ENCODE peak calls at places on chromosome 16, in four cellular contexts. One of them, this sample, is unnamed. For H3K4me1, the result is how much of the 10 kb centered on the place peaks cover.

GRCh38 chr16:54473201-54473993 is 186.8 kb upstream of the IRX3 start:
- DNase-seq in pancreas: no peak
- DNase-seq in mucosa of descending colon: peak
- DNase-seq in effector memory CD4-positive, alpha-beta T cell: no peak
- DNase-seq in this sample: no peak

GRCh38 chr16:1181715-1182671 is 29.1 kb downstream of the CACNA1H start:
- DNase-seq in pancreas: peak
- DNase-seq in mucosa of descending colon: peak
- DNase-seq in effector memory CD4-positive, alpha-beta T cell: no peak
- DNase-seq in this sample: no peak

GRCh38 chr16:66845791-66846221 is 1.6 kb downstream of the CA7 start:
- DNase-seq in pancreas: peak
- DNase-seq in mucosa of descending colon: no peak
- DNase-seq in effector memory CD4-positive, alpha-beta T cell: no peak
- DNase-seq in this sample: no peak

GRCh38 chr16:57089406-57089805 is 3.0 kb upstream of the CPNE2 start:
- DNase-seq in pancreas: no peak
- DNase-seq in mucosa of descending colon: no peak
- DNase-seq in effector memory CD4-positive, alpha-beta T cell: no peak
- DNase-seq in this sample: no peak

GRCh38 chr16:49150341-49150740 is 131.3 kb downstream of the CBLN1 start:
- DNase-seq in pancreas: no peak
- DNase-seq in mucosa of descending colon: no peak
- DNase-seq in effector memory CD4-positive, alpha-beta T cell: no peak
- DNase-seq in this sample: no peak

GRCh38 chr16:63289834-63290460 is 1253.7 kb upstream of the CDH8 start:
- DNase-seq in pancreas: peak
- DNase-seq in mucosa of descending colon: peak
- DNase-seq in effector memory CD4-positive, alpha-beta T cell: no peak
- DNase-seq in this sample: peak

GRCh38 chr16:54076006-54076504 is 210.5 kb downstream of the IRX3 start:
- DNase-seq in pancreas: no peak
- DNase-seq in mucosa of descending colon: no peak
- DNase-seq in effector memory CD4-positive, alpha-beta T cell: no peak
- DNase-seq in this sample: no peak

GRCh38 chr16:85683363-85683762 is 5.4 kb downstream of the GINS2 start:
- DNase-seq in pancreas: no peak
- DNase-seq in mucosa of descending colon: no peak
- DNase-seq in effector memory CD4-positive, alpha-beta T cell: no peak
- DNase-seq in this sample: no peak

GRCh38 chr16:1102333-1102700 is 6.3 kb upstream of the C1QTNF8 start:
- DNase-seq in pancreas: no peak
- DNase-seq in mucosa of descending colon: no peak
- DNase-seq in effector memory CD4-positive, alpha-beta T cell: no peak
- DNase-seq in this sample: no peak

GRCh38 chr16:75921281-75921680 is 195.0 kb upstream of the CPHXL start:
- DNase-seq in pancreas: no peak
- DNase-seq in mucosa of descending colon: no peak
- DNase-seq in effector memory CD4-positive, alpha-beta T cell: no peak
- DNase-seq in this sample: peak

GRCh38 chr16:24721830-24722238 is 7.6 kb upstream of the TNRC6A start:
- DNase-seq in pancreas: no peak
- DNase-seq in mucosa of descending colon: no peak
- DNase-seq in effector memory CD4-positive, alpha-beta T cell: peak
- DNase-seq in this sample: no peak

GRCh38 chr16:24728891-24729242 is 584 bp upstream of the TNRC6A start:
- DNase-seq in pancreas: no peak
- DNase-seq in mucosa of descending colon: no peak
- DNase-seq in effector memory CD4-positive, alpha-beta T cell: no peak
- DNase-seq in this sample: no peak

GRCh38 chr16:24718967-24719521 is 10.4 kb upstream of the TNRC6A start:
- DNase-seq in pancreas: no peak
- DNase-seq in mucosa of descending colon: no peak
- DNase-seq in effector memory CD4-positive, alpha-beta T cell: no peak
- DNase-seq in this sample: no peak

GRCh38 chr16:24728011-24728410 is 1.4 kb upstream of the TNRC6A start:
- DNase-seq in pancreas: no peak
- DNase-seq in mucosa of descending colon: no peak
- DNase-seq in effector memory CD4-positive, alpha-beta T cell: no peak
- DNase-seq in this sample: no peak

DNA sequence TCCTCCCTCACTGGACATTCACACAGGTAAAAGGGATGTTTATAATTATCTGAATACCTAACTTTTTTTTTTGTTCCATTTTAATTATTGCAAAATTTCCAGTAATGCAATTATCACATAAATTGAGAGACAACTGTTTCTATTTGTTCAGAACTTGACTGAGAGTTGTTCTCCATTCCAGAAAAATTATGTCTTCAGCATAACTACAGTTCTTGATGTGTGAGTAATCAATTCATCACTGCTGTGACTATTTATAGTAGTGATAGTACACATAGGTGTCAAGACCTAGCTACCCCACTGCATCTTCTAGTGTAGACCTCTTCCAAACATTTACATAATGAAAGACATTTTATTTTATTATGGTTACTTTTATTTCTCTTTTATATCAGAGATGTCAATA is 5.8 kb upstream of the TNRC6A start:
- DNase-seq in pancreas: no peak
- DNase-seq in mucosa of descending colon: no peak
- DNase-seq in effector memory CD4-positive, alpha-beta T cell: no peak
- DNase-seq in this sample: no peak
- H3K4me1 ChIP-seq in pancreas: under half
- H3K4me1 ChIP-seq in mucosa of descending colon: under half
- H3K4me1 ChIP-seq in effector memory CD4-positive, alpha-beta T cell: under half
- H3K4me1 ChIP-seq in this sample: under half

GRCh38 chr16:2473425-2473926 is 1.5 kb upstream of the TBC1D24 start:
- DNase-seq in pancreas: no peak
- DNase-seq in mucosa of descending colon: no peak
- DNase-seq in effector memory CD4-positive, alpha-beta T cell: no peak
- DNase-seq in this sample: no peak
- H3K4me1 ChIP-seq in pancreas: under half
- H3K4me1 ChIP-seq in mucosa of descending colon: under half
- H3K4me1 ChIP-seq in effector memory CD4-positive, alpha-beta T cell: under half
- H3K4me1 ChIP-seq in this sample: under half

GRCh38 chr16:11673091-11674000 is 5.1 kb downstream of the SNN start:
- DNase-seq in pancreas: no peak
- DNase-seq in mucosa of descending colon: no peak
- DNase-seq in effector memory CD4-positive, alpha-beta T cell: no peak
- DNase-seq in this sample: no peak

GRCh38 chr16:11671271-11671670 is 3.0 kb downstream of the SNN start:
- DNase-seq in pancreas: no peak
- DNase-seq in mucosa of descending colon: no peak
- DNase-seq in effector memory CD4-positive, alpha-beta T cell: no peak
- DNase-seq in this sample: no peak

GRCh38 chr16:11670171-11671131 is 2.2 kb downstream of the SNN start:
- DNase-seq in pancreas: no peak
- DNase-seq in mucosa of descending colon: no peak
- DNase-seq in effector memory CD4-positive, alpha-beta T cell: no peak
- DNase-seq in this sample: no peak

GRCh38 chr16:11672206-11673090 is 4.2 kb downstream of the SNN start:
- DNase-seq in pancreas: no peak
- DNase-seq in mucosa of descending colon: no peak
- DNase-seq in effector memory CD4-positive, alpha-beta T cell: no peak
- DNase-seq in this sample: no peak

DNA sequence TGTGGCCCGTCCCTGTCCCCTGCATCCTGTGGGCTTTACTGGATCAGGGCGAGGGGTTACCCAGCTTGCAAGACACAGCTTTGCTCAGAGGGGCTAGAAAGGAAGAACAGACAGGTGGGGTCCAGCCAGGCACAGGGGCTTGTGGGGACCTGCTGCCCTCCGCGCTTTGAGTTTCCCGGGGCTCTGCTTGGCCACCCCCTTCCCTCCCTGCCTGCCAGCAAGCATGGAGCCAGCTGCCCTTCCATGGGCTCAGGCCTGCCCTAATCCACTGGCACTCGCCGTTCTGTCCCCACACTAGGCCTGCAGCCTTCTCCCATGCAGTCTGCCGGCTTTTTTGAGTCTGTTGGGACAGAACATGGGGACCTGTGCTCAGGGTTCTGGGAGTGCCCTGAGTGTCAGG is 3.4 kb downstream of the SNN start:
- DNase-seq in pancreas: no peak
- DNase-seq in mucosa of descending colon: no peak
- DNase-seq in effector memory CD4-positive, alpha-beta T cell: no peak
- DNase-seq in this sample: no peak
- H3K4me1 ChIP-seq in pancreas: under half
- H3K4me1 ChIP-seq in mucosa of descending colon: under half
- H3K4me1 ChIP-seq in effector memory CD4-positive, alpha-beta T cell: under half
- H3K4me1 ChIP-seq in this sample: under half

GRCh38 chr16:89409161-89409711 is 81.1 kb downstream of the ANKRD11 start:
- DNase-seq in pancreas: no peak
- DNase-seq in mucosa of descending colon: peak
- DNase-seq in effector memory CD4-positive, alpha-beta T cell: peak
- DNase-seq in this sample: no peak

GRCh38 chr16:89407282-89407924 is 83.0 kb downstream of the ANKRD11 start:
- DNase-seq in pancreas: no peak
- DNase-seq in mucosa of descending colon: no peak
- DNase-seq in effector memory CD4-positive, alpha-beta T cell: no peak
- DNase-seq in this sample: no peak

GRCh38 chr16:89408315-89408714 is 82.0 kb downstream of the ANKRD11 start:
- DNase-seq in pancreas: no peak
- DNase-seq in mucosa of descending colon: no peak
- DNase-seq in effector memory CD4-positive, alpha-beta T cell: no peak
- DNase-seq in this sample: no peak

GRCh38 chr16:89406277-89406888 is 84.0 kb downstream of the ANKRD11 start:
- DNase-seq in pancreas: peak
- DNase-seq in mucosa of descending colon: no peak
- DNase-seq in effector memory CD4-positive, alpha-beta T cell: no peak
- DNase-seq in this sample: no peak

GRCh38 chr16:89407925-89408300 is 82.4 kb downstream of the ANKRD11 start:
- DNase-seq in pancreas: no peak
- DNase-seq in mucosa of descending colon: no peak
- DNase-seq in effector memory CD4-positive, alpha-beta T cell: no peak
- DNase-seq in this sample: no peak
- H3K4me1 ChIP-seq in pancreas: half or more
- H3K4me1 ChIP-seq in mucosa of descending colon: under half
- H3K4me1 ChIP-seq in effector memory CD4-positive, alpha-beta T cell: half or more
- H3K4me1 ChIP-seq in this sample: under half

DNA sequence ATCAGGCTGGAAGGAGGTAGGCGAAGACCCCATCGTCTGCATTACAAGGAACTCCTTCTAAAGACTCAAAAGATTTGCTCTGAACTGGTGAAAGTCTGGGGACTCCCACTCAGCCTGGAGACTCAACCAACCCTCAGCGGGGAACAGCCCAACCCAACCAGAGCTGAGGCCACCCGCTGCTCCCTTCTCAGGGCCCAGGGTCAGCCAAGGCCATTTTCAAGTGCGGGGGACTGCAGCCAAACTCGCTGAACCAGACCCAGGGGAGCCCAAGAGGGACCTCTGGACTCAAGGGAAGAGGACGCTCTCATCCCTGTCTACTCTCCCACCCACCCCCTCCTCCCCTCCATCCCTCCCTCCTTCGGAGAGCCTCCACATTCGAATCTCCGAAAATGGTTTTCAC is 24.1 kb downstream of the XYLT1 start:
- DNase-seq in pancreas: no peak
- DNase-seq in mucosa of descending colon: no peak
- DNase-seq in effector memory CD4-positive, alpha-beta T cell: no peak
- DNase-seq in this sample: no peak
- H3K4me1 ChIP-seq in pancreas: under half
- H3K4me1 ChIP-seq in mucosa of descending colon: under half
- H3K4me1 ChIP-seq in effector memory CD4-positive, alpha-beta T cell: under half
- H3K4me1 ChIP-seq in this sample: under half

This sample was measured in iPS DF 6.9.